ENCODE peak calls at places on chromosomes 16 and 17, in seven cellular contexts. N is IMR-90, Q is mesenchymal stem cell, H is mesendoderm, C is H9, E is H1, V is neuronal stem cell. A is an unnamed sample.

GRCh38 chr17:51595965-51596364 is 335.6 kb downstream of the UTP18 start:
- DNase-seq in C (no peak), E (no peak), V (no peak), N (no peak), H (no peak), Q (no peak), A (no peak)

GRCh38 chr17:42431758-42432161 is 8.7 kb upstream of the CAVIN1 start:
- DNase-seq in C (no peak), H (no peak), E (no peak), Q (peak; percentile 47), N (peak; percentile 29), V (no peak), A (no peak)

GRCh38 chr17:50547736-50548083 is 736 bp downstream of the SPATA20 start:
- DNase-seq in N (no peak), E (no peak), V (no peak), H (no peak), Q (no peak), C (no peak), A (no peak)

GRCh38 chr16:54437921-54438320 is 151.3 kb upstream of the IRX3 start:
- DNase-seq in Q (no peak), N (no peak), H (no peak), C (no peak), E (no peak), V (no peak), A (no peak)

GRCh38 chr17:38742431-38743308 is 5.5 kb downstream of the PCGF2 start:
- DNase-seq in N (peak; percentile 84), Q (peak; percentile 77), C (no peak), V (no peak), H (no peak), E (no peak), A (no peak)

GRCh38 chr16:72191551-72191950 is 19.6 kb upstream of the PMFBP1 start:
- DNase-seq in C (no peak), V (no peak), N (no peak), Q (no peak), H (no peak), E (no peak), A (no peak)

GRCh38 chr17:75406222-75406615 is 741 bp upstream of the GRB2 start:
- DNase-seq in Q (no peak), H (no peak), V (no peak), N (no peak), C (peak; percentile 26), E (no peak), A (no peak)

GRCh38 chr17:7380855-7381683 is at the start of gene TNK1:
- DNase-seq in C (peak; percentile 74), E (peak; percentile 82), V (no peak), H (peak; percentile 47), Q (no peak), N (no peak), A (peak; percentile 90)

GRCh38 chr17:35944151-35944550 is 638 bp upstream of the LYZL6 start:
- DNase-seq in V (no peak), N (no peak), H (peak; percentile 14), Q (no peak), E (no peak), C (no peak), A (no peak)

GRCh38 chr16:52497067-52497816 is 49.7 kb downstream of the TOX3 start:
- DNase-seq in N (no peak), C (no peak), H (no peak), E (no peak), V (no peak), Q (no peak), A (no peak)

GRCh38 chr17:20952183-20952582 is 90.6 kb downstream of the USP22 start:
- DNase-seq in H (no peak), C (no peak), V (no peak), E (no peak), Q (no peak), N (no peak), A (no peak)

GRCh38 chr17:63932008-63932561 is at the start of gene CD79B:
- DNase-seq in H (no peak), E (peak; percentile 45), V (no peak), C (no peak), N (no peak), Q (no peak), A (no peak)

GRCh38 chr17:978110-979093 is 1.2 kb downstream of the NXN start:
- DNase-seq in V (peak; percentile 42), C (no peak), N (peak; percentile 61), E (peak; percentile 61), H (peak; percentile 48), Q (peak; percentile 68), A (no peak)

GRCh38 chr17:62860962-62861873 is 53.1 kb upstream of the MARCHF10 start:
- DNase-seq in Q (no peak), C (no peak), H (peak; percentile 77), E (peak; percentile 41), N (peak; percentile 13), V (no peak), A (peak; percentile 100)

GRCh38 chr16:84270071-84270470 is 24.6 kb upstream of the WFDC1 start:
- DNase-seq in H (no peak), Q (no peak), N (no peak), C (no peak), E (no peak), V (no peak), A (no peak)

DNA sequence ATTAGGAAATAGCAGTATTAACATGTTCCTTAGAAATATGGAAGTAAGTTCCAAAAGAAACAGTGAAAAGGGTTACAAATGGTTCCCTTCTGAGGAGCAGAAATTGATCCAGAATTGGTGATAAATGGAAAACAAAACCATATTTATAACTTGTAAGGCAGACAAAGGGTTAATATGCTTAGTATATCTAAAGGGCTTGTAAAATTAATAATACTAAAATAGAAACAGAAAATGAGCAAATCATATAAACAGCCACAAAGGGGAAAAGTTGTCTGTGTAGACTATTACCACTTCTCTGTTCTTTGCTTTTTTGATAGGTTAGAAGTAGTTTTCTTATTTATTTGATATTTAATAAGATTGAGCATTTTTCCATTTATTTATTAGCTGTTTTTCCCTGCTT is 64.4 kb downstream of the NFATC3 start:
- DNase-seq in H (no peak), E (no peak), Q (no peak), C (no peak), V (no peak), N (no peak), A (no peak)
- H2BK5ac ChIP-seq in H (no peak overlapping the region), E (no peak overlapping the region), Q (no peak overlapping the region), C (no peak overlapping the region), V (no peak overlapping the region), N (no peak overlapping the region), A (no peak overlapping the region)

GRCh38 chr16:19518423-19518822 is 3.5 kb downstream of the GDE1 start:
- DNase-seq in C (no peak), V (no peak), E (no peak), N (no peak), H (no peak), Q (no peak), A (no peak)

GRCh38 chr16:19520861-19521331 is 1.0 kb downstream of the GDE1 start:
- DNase-seq in H (peak; percentile 4), N (peak; percentile 54), E (no peak), V (no peak), C (no peak), Q (peak; percentile 52), A (peak; percentile 40)

GRCh38 chr16:19515765-19516164 is 6.1 kb downstream of the GDE1 start:
- DNase-seq in N (peak; percentile 50), E (no peak), H (no peak), V (no peak), C (no peak), Q (peak; percentile 73), A (no peak)

GRCh38 chr16:19513377-19514053 is 8.4 kb downstream of the GDE1 start:
- DNase-seq in Q (peak; percentile 74), V (no peak), H (no peak), E (no peak), C (no peak), N (peak; percentile 29), A (no peak)

DNA sequence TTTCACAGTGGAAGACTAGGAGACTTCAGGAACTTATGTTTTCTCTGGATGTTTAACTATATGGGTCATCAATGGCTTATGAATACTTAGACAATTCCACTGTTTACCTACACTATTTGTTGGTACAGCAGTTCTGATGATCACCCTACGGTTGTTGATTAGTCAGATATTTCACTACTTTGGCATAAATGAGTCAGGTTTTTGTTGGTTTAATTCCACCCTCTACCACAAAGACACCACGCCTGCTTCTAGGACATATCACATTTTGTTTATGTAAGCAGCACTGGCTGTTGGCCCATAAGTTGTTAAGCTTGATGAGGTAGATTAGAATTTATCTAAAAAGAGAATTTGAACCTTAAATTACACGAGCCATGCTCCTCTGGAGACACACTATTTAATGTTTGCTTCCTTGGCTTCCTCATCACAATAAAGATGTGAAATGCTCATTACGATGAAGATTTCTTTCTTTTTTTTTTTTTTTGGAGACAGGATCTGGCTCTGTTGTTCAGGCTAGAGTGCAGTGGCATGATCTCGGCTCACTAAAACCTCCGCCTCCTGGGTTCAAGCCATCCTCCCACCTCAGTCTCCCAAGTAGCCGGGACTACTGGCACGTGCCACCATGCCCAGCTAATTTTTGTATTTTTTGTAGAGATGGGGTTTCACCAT is 4.3 kb downstream of the GDE1 start:
- DNase-seq in V (no peak), N (peak; percentile 42), E (no peak), Q (peak; percentile 80), H (no peak), C (no peak), A (no peak)
- H2BK5ac ChIP-seq in V (no peak overlapping the region), N (no peak overlapping the region), E (no peak overlapping the region), Q (no peak overlapping the region), H (no peak overlapping the region), C (no peak overlapping the region), A (no peak overlapping the region)

GRCh38 chr17:3008336-3009279 is 54.8 kb downstream of the OR1D5 start:
- DNase-seq in Q (no peak), C (no peak), V (no peak), H (no peak), E (no peak), N (no peak), A (no peak)
- H2BK5ac ChIP-seq in Q (no peak overlapping the region), C (no peak overlapping the region), V (no peak overlapping the region), H (no peak overlapping the region), E (no peak overlapping the region), N (no peak overlapping the region), A (no peak overlapping the region)

GRCh38 chr16:81006472-81007311 is at the start of the genes CENPN and CMC2:
- DNase-seq in C (peak; percentile 98), Q (peak; percentile 99), H (peak; percentile 99), N (peak; percentile 99), E (peak; percentile 95), V (peak; percentile 99), A (peak; percentile 99)

GRCh38 chr16:81003610-81004460 is 2.9 kb downstream of the CMC2 start:
- DNase-seq in H (no peak), N (peak; percentile 47), Q (peak; percentile 54), C (no peak), V (no peak), E (no peak), A (no peak)

GRCh38 chr16:81005644-81006471 is 827 bp downstream of the CMC2 start:
- DNase-seq in N (peak; percentile 23), V (no peak), C (no peak), E (no peak), H (peak; percentile 33), Q (peak; percentile 41), A (no peak)

GRCh38 chr16:81004646-81005353 is 1.9 kb downstream of the CMC2 start:
- DNase-seq in C (no peak), H (peak; percentile 58), N (peak; percentile 62), V (peak; percentile 29), Q (peak; percentile 80), E (no peak), A (peak; percentile 35)

GRCh38 chr16:81008151-81008789 is 1.3 kb downstream of the CENPN start:
- DNase-seq in V (no peak), H (no peak), E (no peak), C (no peak), N (no peak), Q (no peak), A (no peak)
- H2BK5ac ChIP-seq in V (no peak overlapping the region), H (no peak overlapping the region), E (peak overlapping the region; percentile 100), C (no peak overlapping the region), N (peak overlapping the region; percentile 68), Q (no peak overlapping the region), A (no peak overlapping the region)

A was measured in trophoblast cell.